ENCODE peak calls at places on chromosomes 13 and 19, in four cellular contexts. R, U, H and Q are unnamed samples.

GRCh38 chr13:45361596-45362206 is 20.7 kb upstream of the TPT1 start:
- DNase-seq in R (no peak), U (no peak), H (peak; percentile 67), Q (no peak)

GRCh38 chr19:10045371-10045770 is 32.1 kb downstream of the RDH8 start:
- DNase-seq in R (no peak), U (no peak), H (no peak), Q (no peak)

GRCh38 chr19:4539697-4540581 is at the start of gene LRG1:
- DNase-seq in R (no peak), U (no peak), H (no peak), Q (no peak)

GRCh38 chr13:98184796-98185195 is 7.7 kb upstream of the RNF113B start:
- DNase-seq in R (no peak), U (no peak), H (peak; percentile 68), Q (peak; percentile 76)

GRCh38 chr19:14189415-14189814 is 16.6 kb downstream of the ADGRL1 start:
- DNase-seq in R (no peak), U (no peak), H (no peak), Q (no peak)

GRCh38 chr13:72113070-72113469 is 246.1 kb upstream of the DACH1 start:
- DNase-seq in R (no peak), U (no peak), H (no peak), Q (no peak)

GRCh38 chr13:42969558-42970172 is 22.4 kb downstream of the EPSTI1 start:
- DNase-seq in R (peak; percentile 89), U (no peak), H (peak; percentile 69), Q (peak; percentile 85)

GRCh38 chr19:44609219-44609618 is 4.1 kb upstream of the IGSF23 start:
- DNase-seq in R (no peak), U (no peak), H (peak; percentile 69), Q (no peak)

GRCh38 chr19:50570997-50571396 is 2.8 kb upstream of the LRRC4B start:
- DNase-seq in R (no peak), U (no peak), H (no peak), Q (no peak)

GRCh38 chr13:24788538-24788937 is 24.6 kb downstream of the RNF17 start:
- DNase-seq in R (no peak), U (no peak), H (no peak), Q (no peak)

GRCh38 chr19:3657395-3657769 is 30.8 kb upstream of the CACTIN start:
- DNase-seq in R (no peak), U (no peak), H (no peak), Q (no peak)

GRCh38 chr13:90032841-90033493 is 1314.5 kb upstream of the MIR17HG start:
- DNase-seq in R (no peak), U (no peak), H (no peak), Q (no peak)

GRCh38 chr19:46661020-46661731 is at the start of gene DACT3:
- DNase-seq in R (peak; percentile 100), U (peak; percentile 100), H (peak; percentile 100), Q (peak; percentile 100)

GRCh38 chr13:31008400-31009115 is 76.1 kb downstream of the TEX26 start:
- DNase-seq in R (no peak), U (no peak), H (peak; percentile 48), Q (no peak)
- TF ChIP-seq CTCF in R (no peak), U (no peak), H (no peak), Q (no peak)

DNA sequence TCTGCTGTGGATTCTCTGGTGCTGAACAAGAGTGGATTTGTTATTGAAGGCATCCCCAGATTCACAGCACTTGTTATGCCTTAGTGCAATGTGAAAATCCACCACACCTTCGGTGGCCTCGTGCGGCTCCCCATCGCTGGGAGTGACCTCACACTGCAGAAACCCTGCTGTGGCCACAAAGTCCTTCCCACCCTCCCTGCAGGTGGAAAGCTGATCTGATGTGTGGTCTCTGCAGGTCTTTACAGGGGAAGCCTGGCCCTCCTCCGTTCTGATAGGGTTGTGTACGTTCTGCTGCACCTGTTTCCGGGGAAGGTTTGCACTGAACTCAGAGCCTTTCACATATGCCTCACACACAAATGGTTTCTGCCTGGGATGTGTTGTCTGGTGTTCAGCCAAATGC is 5.0 kb downstream of the ZNF792 start:
- DNase-seq in R (no peak), U (no peak), H (no peak), Q (no peak)
- H3K4me3 ChIP-seq in R (no peak overlapping the region), U (no peak overlapping the region), H (no peak overlapping the region), Q (no peak overlapping the region)

GRCh38 chr19:2538096-2538757 is 62.3 kb downstream of the GADD45B start:
- DNase-seq in R (no peak), U (no peak), H (no peak), Q (no peak)

GRCh38 chr19:2543463-2544442 is 67.8 kb downstream of the GADD45B start:
- DNase-seq in R (peak; percentile 77), U (peak; percentile 93), H (peak; percentile 98), Q (peak; percentile 99)

GRCh38 chr19:2542341-2543069 is 66.6 kb downstream of the GADD45B start:
- DNase-seq in R (no peak), U (no peak), H (peak; percentile 71), Q (peak; percentile 85)

GRCh38 chr19:2540251-2540645 is 64.3 kb downstream of the GADD45B start:
- DNase-seq in R (no peak), U (no peak), H (no peak), Q (no peak)

GRCh38 chr19:2540646-2541454 is 64.9 kb downstream of the GADD45B start:
- DNase-seq in R (no peak), U (peak; percentile 95), H (peak; percentile 97), Q (peak; percentile 96)
- TF ChIP-seq CTCF in R (no peak), U (peak; percentile 42), H (peak; percentile 34), Q (peak; percentile 33)

DNA sequence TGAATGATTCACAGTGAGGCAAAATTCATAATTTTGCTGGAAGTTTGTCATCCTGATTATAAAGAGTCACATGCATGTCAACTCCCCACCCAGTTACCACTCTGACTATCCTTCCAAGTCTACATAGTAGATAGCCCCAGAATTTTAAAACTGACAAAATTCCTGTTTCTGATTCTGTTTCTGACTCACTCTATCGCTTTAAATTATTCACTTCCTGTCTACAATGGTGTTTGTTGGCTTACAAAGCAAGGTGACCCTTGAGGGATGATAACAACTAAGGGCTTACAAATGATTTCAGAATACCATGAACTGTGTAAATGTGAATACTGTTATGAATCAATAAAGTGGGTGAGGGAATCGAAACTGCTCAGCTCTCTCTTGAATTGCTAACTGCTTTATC is 98.7 kb upstream of the KL start:
- DNase-seq in R (no peak), U (no peak), H (peak; percentile 32), Q (no peak)
- H3K4me3 ChIP-seq in R (no peak overlapping the region), U (no peak overlapping the region), H (no peak overlapping the region), Q (no peak overlapping the region)

DNA sequence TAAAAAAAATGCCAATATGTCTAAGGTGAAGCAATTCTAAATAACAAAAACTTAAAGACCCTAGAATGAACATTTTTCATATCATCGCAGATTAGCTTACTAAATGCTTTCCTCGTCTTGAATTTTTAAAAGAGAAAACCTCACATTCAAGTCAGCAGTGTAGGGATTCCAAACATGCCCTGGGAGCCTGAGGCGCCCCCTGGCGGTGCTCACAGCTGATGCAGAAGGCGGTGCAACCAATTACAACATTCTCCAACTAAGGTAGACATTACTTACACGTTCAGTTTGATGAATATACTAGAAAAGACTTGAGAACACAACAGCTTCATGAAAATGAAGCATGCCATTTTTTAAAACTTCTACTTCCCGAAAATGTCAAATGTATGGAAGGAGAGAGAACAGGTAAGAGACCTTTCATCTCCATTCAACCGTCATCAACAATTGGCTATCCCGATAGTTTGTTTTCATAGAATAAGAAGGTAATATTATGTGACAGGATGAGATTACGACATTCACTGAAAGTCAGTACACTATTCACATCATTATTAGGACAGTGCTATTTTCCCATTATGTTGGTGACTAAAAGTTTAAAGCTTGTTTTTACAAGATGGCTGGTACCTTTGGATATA is 304.4 kb downstream of the DCLK1 start:
- DNase-seq in R (no peak), U (no peak), H (no peak), Q (no peak)
- TF ChIP-seq CTCF in R (no peak), U (peak; percentile 23), H (peak; percentile 8), Q (no peak)

DNA sequence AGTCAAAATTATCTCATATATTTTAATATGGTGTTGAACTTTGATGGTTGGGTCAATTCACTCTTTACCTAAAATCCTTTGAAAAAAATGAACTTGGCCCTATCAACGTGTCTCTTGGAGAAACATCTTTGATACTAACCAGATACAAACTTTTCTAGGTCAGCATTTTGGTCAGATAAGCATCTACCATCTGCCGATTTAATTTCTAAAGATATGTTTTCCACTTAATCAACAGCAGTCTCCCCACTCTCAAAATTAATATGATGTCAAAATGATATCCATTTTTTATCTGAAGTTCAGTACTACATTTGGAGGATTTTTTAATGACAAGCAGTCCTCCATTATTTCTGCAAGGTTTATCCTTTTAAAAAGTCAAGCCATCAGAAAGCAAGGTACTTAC is 288.8 kb downstream of the DIAPH3 start:
- DNase-seq in R (no peak), U (no peak), H (no peak), Q (no peak)
- H3K4me3 ChIP-seq in R (no peak overlapping the region), U (no peak overlapping the region), H (no peak overlapping the region), Q (no peak overlapping the region)